ENCODE peak calls at places on chromosomes 2 and 18, in seven cellular contexts. A is fibroblast of mammary gland, R is RWPE1, Z is mesothelial cell of epicardium, B is tibial artery, E is neural progenitor cell, X is mammary epithelial cell. P is an unnamed sample.

GRCh38 chr2:156864230-156864629 is 393.3 kb upstream of the GALNT5 start:
- DNase-seq in A (no peak), R (no peak), Z (no peak), B (no peak), E (no peak), X (no peak), P (no peak)

GRCh38 chr2:8662239-8662879 is 19.5 kb upstream of the ID2 start:
- DNase-seq in A (peak), R (peak), Z (no peak), B (no peak), E (no peak), X (peak), P (peak)

GRCh38 chr2:43083710-43084698 is 142.4 kb downstream of the ZFP36L2 start:
- DNase-seq in A (peak), R (peak), Z (no peak), B (no peak), E (peak), X (peak), P (peak)

GRCh38 chr2:172408143-172408766 is 19.1 kb upstream of the ITGA6 start:
- DNase-seq in A (no peak), R (peak), Z (no peak), B (no peak), E (peak), X (peak), P (peak)

GRCh38 chr2:126698991-126699390 is 43.0 kb downstream of the GYPC start:
- DNase-seq in A (no peak), R (no peak), Z (no peak), B (no peak), E (peak), X (no peak), P (no peak)

GRCh38 chr18:69328086-69328485 is 72.6 kb upstream of the DOK6 start:
- DNase-seq in A (no peak), R (no peak), Z (no peak), B (no peak), E (no peak), X (no peak), P (no peak)

GRCh38 chr2:64750817-64751285 is 97.1 kb upstream of the SERTAD2 start:
- DNase-seq in A (peak), R (peak), Z (peak), B (peak), E (peak), X (peak), P (peak)

GRCh38 chr18:48553236-48553635 is 14.4 kb downstream of the CTIF start:
- DNase-seq in A (no peak), R (peak), Z (no peak), B (no peak), E (no peak), X (peak), P (peak)

GRCh38 chr2:73904952-73905351 is 12.1 kb downstream of the ACTG2 start:
- DNase-seq in A (no peak), R (no peak), Z (no peak), B (no peak), E (no peak), X (no peak), P (no peak)

GRCh38 chr2:215421859-215422461 is 13.9 kb downstream of the FN1 start:
- DNase-seq in A (peak), R (no peak), Z (no peak), B (no peak), E (no peak), X (no peak), P (no peak)

GRCh38 chr2:44528595-44528994 is 166.8 kb downstream of the CAMKMT start:
- DNase-seq in A (peak), R (peak), Z (no peak), B (no peak), E (no peak), X (peak), P (peak)

GRCh38 chr2:236400594-236401360 is 136.6 kb upstream of the ASB18 start:
- DNase-seq in A (no peak), R (no peak), Z (no peak), B (no peak), E (no peak), X (no peak), P (no peak)

GRCh38 chr18:55920063-55920462 is 332.1 kb upstream of the TCF4 start:
- DNase-seq in A (no peak), R (no peak), Z (no peak), B (no peak), E (no peak), X (no peak), P (no peak)

GRCh38 chr2:172735646-172736418 is at the start of gene RAPGEF4:
- DNase-seq in A (no peak), R (peak), Z (no peak), B (no peak), E (peak), X (no peak), P (no peak)

GRCh38 chr2:206274434-206275273 is at the start of gene ZDBF2:
- DNase-seq in A (peak), R (peak), Z (peak), B (no peak), E (peak), X (peak), P (peak)

GRCh38 chr2:158024288-158024898 is 77.3 kb upstream of the UPP2 start:
- DNase-seq in A (peak), R (peak), Z (no peak), B (no peak), E (peak), X (peak), P (peak)

GRCh38 chr2:48415765-48416515 is 114.0 kb upstream of the STON1 start:
- DNase-seq in A (no peak), R (no peak), Z (no peak), B (no peak), E (peak), X (no peak), P (no peak)

GRCh38 chr2:101125374-101125773 is 25.8 kb downstream of the TBC1D8 start:
- DNase-seq in A (peak), R (peak), Z (no peak), B (no peak), E (no peak), X (peak), P (peak)

GRCh38 chr2:123971564-123972318 is 53.3 kb upstream of the CNTNAP5 start:
- DNase-seq in A (no peak), R (no peak), Z (no peak), B (no peak), E (no peak), X (no peak), P (no peak)

DNA sequence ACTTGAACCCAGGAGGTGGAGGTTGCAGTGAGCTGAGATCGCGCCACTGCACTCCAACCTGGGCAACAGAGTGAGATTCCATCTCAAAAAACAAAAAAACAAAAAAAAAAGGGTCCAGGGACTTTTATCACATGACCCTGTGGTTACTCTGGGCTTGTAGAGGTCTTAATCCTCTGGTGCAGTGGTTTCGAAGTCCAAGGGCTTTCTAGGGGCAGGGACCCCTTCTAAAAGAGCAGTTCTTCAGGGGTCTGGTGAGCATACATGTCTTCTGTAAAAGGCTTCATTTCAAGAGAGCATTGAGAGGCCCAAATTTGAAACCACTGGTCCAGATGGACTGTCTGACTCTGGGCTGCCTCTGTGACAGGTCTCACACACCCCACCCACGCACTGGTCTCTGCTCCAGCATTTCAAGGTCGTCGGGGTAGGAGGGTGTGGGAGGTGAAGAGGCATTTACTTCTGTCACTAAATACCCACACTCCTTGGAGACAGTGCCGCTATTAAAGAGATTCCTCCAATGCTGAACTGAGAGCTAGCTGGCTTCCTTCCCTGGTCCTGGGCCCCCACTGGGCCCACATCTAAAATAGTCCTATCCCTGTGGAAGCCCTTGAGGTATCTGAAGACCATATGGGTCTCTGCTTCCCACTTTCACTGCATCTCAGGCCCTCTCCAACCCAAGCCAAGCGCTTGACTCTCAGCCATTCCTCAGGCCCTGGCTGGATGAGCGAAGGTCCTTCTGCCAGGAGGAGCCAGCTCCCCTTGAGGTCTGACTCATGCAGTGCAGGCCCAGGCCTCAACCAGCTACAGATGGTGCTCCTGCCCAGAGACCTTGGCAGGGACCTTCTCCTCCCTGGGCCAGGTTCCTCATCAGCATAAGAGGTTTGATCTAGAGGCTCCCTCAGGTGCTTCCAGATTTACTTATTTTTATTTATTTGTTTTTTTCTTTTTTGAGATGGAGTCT is 44.8 kb downstream of the PAX8 start:
- DNase-seq in A (peak), R (no peak), Z (no peak), B (no peak), E (no peak), X (peak), P (peak)
- TF ChIP-seq CTCF in A (peak), R (no peak), Z (no peak), B (no peak), E (no peak), X (peak), P (no peak)

DNA sequence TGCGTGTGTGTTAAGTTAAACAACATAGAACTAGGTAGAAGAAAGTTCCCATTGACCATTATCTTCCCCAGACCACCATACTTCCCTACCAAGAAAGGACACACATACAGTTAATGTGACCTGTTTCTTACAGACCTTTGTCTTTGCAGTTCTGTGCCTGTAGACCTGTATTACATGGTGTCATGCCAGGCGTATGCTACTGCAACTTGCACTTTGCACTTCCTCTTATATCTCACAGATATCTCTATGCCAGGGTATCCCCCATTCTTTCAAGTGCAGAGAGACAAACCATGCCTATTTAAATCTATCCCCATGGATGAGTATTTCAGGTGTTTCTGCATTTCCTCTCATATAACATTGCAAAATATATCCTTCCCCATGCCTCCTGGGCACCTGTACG is 136.8 kb upstream of the PKDCC start:
- DNase-seq in A (no peak), R (no peak), Z (no peak), B (no peak), E (no peak), X (no peak), P (no peak)
- TF ChIP-seq CTCF in A (no peak), R (no peak), Z (no peak), B (no peak), E (no peak), X (no peak), P (no peak)

GRCh38 chr2:197359859-197360258 is 49.3 kb upstream of the ANKRD44 start:
- DNase-seq in A (no peak), R (no peak), Z (no peak), B (no peak), E (no peak), X (no peak), P (no peak)
- TF ChIP-seq CTCF in A (peak), R (no peak), Z (no peak), B (no peak), E (no peak), X (peak), P (peak)

GRCh38 chr2:218036371-218036770 is 32.7 kb upstream of the RUFY4 start:
- DNase-seq in A (no peak), R (no peak), Z (no peak), B (no peak), E (no peak), X (no peak), P (no peak)
- TF ChIP-seq CTCF in A (no peak), R (no peak), Z (no peak), B (no peak), E (peak), X (no peak), P (no peak)

GRCh38 chr2:121182520-121182919 is 102.5 kb downstream of the TFCP2L1 start:
- DNase-seq in A (no peak), R (no peak), Z (no peak), B (no peak), E (no peak), X (peak), P (peak)

GRCh38 chr2:121185571-121186074 is 99.4 kb downstream of the TFCP2L1 start:
- DNase-seq in A (no peak), R (peak), Z (no peak), B (no peak), E (peak), X (peak), P (peak)

GRCh38 chr2:121186261-121186660 is 98.7 kb downstream of the TFCP2L1 start:
- DNase-seq in A (no peak), R (no peak), Z (no peak), B (no peak), E (no peak), X (no peak), P (peak)

GRCh38 chr2:121185111-121185510 is 99.9 kb downstream of the TFCP2L1 start:
- DNase-seq in A (no peak), R (no peak), Z (no peak), B (no peak), E (no peak), X (no peak), P (no peak)

DNA sequence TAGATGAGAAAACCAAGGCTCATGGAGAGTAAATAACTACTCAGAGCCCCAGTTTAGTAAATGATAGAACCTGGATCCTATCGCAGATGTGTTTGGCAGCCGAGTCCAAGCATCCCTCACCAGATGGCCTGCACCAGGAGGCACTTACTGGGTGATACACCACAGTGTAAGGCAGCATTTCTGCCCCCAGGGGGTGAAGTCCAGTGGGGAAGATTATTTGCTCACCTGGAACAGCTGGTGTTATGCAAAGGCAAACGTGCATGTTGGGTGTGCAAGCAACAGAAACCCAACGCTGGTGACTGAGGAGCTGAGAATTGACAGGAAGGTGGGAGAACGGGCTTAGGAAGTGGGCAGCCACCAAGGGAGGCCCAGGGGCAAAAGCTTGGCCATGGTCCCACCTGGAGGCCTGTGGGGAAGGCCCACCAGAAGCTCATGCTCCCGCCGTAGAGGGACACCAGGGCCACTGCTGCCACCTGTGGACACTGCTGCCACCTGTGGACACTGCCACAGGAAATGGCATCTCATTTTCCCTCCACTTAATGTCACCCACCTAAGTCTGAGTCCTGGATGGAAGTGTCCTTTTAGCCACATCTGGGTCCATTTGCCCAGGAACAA is 100.6 kb downstream of the TFCP2L1 start:
- DNase-seq in A (no peak), R (no peak), Z (no peak), B (no peak), E (no peak), X (no peak), P (peak)
- TF ChIP-seq CTCF in A (no peak), R (no peak), Z (no peak), B (no peak), E (no peak), X (no peak), P (no peak)

GRCh38 chr2:240032406-240033329 is 2.4 kb upstream of the OR6B2 start:
- DNase-seq in A (no peak), R (no peak), Z (no peak), B (no peak), E (no peak), X (no peak), P (no peak)
- TF ChIP-seq CTCF in A (no peak), R (no peak), Z (no peak), B (no peak), E (no peak), X (no peak), P (no peak)

DNA sequence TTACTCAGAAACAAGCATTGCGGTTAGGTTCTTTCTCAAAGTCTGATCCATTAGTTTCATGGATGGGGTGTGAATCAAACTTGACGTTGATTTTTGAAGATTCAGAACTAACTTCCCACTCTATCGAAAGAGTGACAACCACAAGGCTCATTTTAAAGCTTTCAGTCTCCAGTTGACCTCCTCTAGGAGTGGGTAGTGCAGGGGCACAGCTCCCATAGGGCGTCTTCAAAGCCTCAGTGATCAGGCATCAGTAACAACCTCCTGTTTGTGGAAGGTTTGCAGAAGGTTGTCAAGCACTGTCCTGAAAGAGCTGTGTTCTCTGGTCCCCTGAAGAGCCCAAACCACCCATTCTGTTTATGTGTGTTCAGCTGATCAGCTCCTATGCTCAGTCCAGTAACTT is 10.2 kb downstream of the MTCL1 start:
- DNase-seq in A (no peak), R (no peak), Z (no peak), B (no peak), E (no peak), X (no peak), P (no peak)
- TF ChIP-seq CTCF in A (no peak), R (no peak), Z (no peak), B (no peak), E (no peak), X (no peak), P (no peak)

DNA sequence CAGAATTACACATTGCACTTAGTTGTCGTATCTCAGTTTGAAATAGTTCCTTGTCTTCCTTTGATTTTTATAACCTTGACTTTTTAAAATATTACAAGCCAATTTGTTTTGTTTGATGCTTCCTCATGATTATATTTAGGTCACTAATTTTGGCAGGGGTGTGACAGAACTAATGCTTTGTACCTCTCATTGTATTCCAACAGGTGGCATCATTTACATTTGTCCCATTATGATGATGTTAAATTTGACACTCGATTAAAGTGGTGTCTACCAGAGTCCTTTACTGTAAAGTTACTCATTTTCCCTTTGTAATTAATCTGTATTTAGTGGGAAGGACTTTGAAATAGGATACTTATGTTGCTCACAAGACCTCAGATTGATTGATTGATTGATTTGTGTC is 21.5 kb upstream of the MFSD2B start:
- DNase-seq in A (peak), R (peak), Z (no peak), B (no peak), E (no peak), X (peak), P (peak)
- TF ChIP-seq CTCF in A (peak), R (peak), Z (no peak), B (peak), E (peak), X (peak), P (peak)